ENCODE peak calls at places on chromosomes 13 and 19, in six cellular contexts. G is tibial nerve, Z is NB4, W is Peyer's patch, P is IMR-90, E is A549. N is an unnamed sample.

GRCh38 chr19:40392894-40393517 is 3.0 kb upstream of the HIPK4 start:
- DNase-seq in E (peak), W (no peak), P (no peak), Z (no peak), G (no peak), N (no peak)

GRCh38 chr19:47494729-47495128 is 10.7 kb upstream of the KPTN start:
- DNase-seq in G (no peak), E (no peak), Z (no peak), W (no peak), P (no peak), N (no peak)

GRCh38 chr13:113383089-113383488 is 19.2 kb upstream of the GRTP1 start:
- DNase-seq in Z (no peak), P (no peak), G (no peak), E (no peak), W (no peak), N (no peak)

GRCh38 chr13:27493981-27494380 is 43.6 kb upstream of the MTIF3 start:
- DNase-seq in G (no peak), E (no peak), W (no peak), Z (no peak), P (no peak), N (no peak)

GRCh38 chr19:54674021-54674617 is 11.3 kb downstream of the LILRB4 start:
- DNase-seq in E (peak), P (no peak), Z (peak), W (no peak), G (no peak), N (no peak)

GRCh38 chr13:39462456-39462855 is 140.5 kb downstream of the LHFPL6 start:
- DNase-seq in Z (no peak), E (no peak), W (no peak), G (no peak), P (no peak), N (no peak)

GRCh38 chr13:40158218-40158617 is 502.8 kb downstream of the COG6 start:
- DNase-seq in P (no peak), W (no peak), G (no peak), Z (no peak), E (no peak), N (no peak)

GRCh38 chr13:99971576-99972189 is at the start of gene ZIC5:
- DNase-seq in P (no peak), E (peak), Z (no peak), G (no peak), W (peak), N (no peak)

GRCh38 chr13:98797456-98797855 is 45.0 kb upstream of the SLC15A1 start:
- DNase-seq in W (no peak), G (no peak), Z (no peak), P (no peak), E (no peak), N (no peak)

GRCh38 chr13:100536643-100537180 is 51.9 kb downstream of the GGACT start:
- DNase-seq in P (no peak), Z (no peak), G (no peak), E (no peak), W (peak), N (no peak)

GRCh38 chr13:79519252-79519651 is 38.3 kb downstream of the NDFIP2 start:
- DNase-seq in E (peak), W (no peak), P (peak), Z (peak), G (no peak), N (no peak)

GRCh38 chr19:19554074-19555023 is 16.3 kb downstream of the CILP2 start:
- DNase-seq in P (peak), G (peak), E (no peak), Z (peak), W (peak), N (no peak)

GRCh38 chr13:68696907-68697306 is 1410.7 kb upstream of the ATXN8OS start:
- DNase-seq in W (no peak), E (no peak), Z (no peak), G (no peak), P (no peak), N (no peak)

GRCh38 chr13:83325454-83325853 is 556.8 kb downstream of the SLITRK1 start:
- DNase-seq in W (no peak), Z (no peak), P (peak), G (no peak), E (no peak), N (no peak)

GRCh38 chr19:4064073-4064550 is 2.6 kb downstream of the ZBTB7A start:
- DNase-seq in G (no peak), Z (no peak), W (no peak), P (peak), E (no peak), N (no peak)
- TF ChIP-seq POLR2A in G (peak), Z (no peak), W (no peak), P (peak), E (no peak), N (no peak)

GRCh38 chr19:16889429-16889882 is 657 bp downstream of the F2RL3 start:
- DNase-seq in Z (no peak), W (no peak), G (no peak), P (no peak), E (no peak), N (no peak)

GRCh38 chr19:16886305-16886880 is 2.4 kb upstream of the F2RL3 start:
- DNase-seq in P (peak), W (peak), G (peak), Z (peak), E (peak), N (peak)

GRCh38 chr19:16889883-16890460 is 1.2 kb downstream of the F2RL3 start:
- DNase-seq in W (no peak), G (no peak), Z (no peak), P (no peak), E (no peak), N (no peak)

GRCh38 chr19:16888629-16889371 is at the start of gene F2RL3:
- DNase-seq in Z (peak), P (peak), E (no peak), W (peak), G (no peak), N (peak)

GRCh38 chr19:16887353-16888265 is 1.2 kb upstream of the F2RL3 start:
- DNase-seq in G (no peak), P (no peak), Z (peak), W (no peak), E (no peak), N (no peak)
- H3K4me3 ChIP-seq in G (no peak), P (no peak), Z (no peak), W (no peak), E (no peak), N (no peak)

GRCh38 chr13:111291908-111292307 is 28.5 kb upstream of the TEX29 start:
- DNase-seq in G (no peak), W (no peak), P (no peak), E (no peak), Z (no peak), N (no peak)

GRCh38 chr13:111289251-111289650 is 31.2 kb upstream of the TEX29 start:
- DNase-seq in P (no peak), W (no peak), E (no peak), Z (no peak), G (no peak), N (no peak)

GRCh38 chr13:111287201-111287600 is 33.2 kb upstream of the TEX29 start:
- DNase-seq in W (no peak), E (no peak), Z (no peak), P (no peak), G (no peak), N (no peak)

GRCh38 chr13:111286162-111286561 is 34.3 kb upstream of the TEX29 start:
- DNase-seq in P (no peak), W (no peak), Z (no peak), E (peak), G (no peak), N (no peak)

DNA sequence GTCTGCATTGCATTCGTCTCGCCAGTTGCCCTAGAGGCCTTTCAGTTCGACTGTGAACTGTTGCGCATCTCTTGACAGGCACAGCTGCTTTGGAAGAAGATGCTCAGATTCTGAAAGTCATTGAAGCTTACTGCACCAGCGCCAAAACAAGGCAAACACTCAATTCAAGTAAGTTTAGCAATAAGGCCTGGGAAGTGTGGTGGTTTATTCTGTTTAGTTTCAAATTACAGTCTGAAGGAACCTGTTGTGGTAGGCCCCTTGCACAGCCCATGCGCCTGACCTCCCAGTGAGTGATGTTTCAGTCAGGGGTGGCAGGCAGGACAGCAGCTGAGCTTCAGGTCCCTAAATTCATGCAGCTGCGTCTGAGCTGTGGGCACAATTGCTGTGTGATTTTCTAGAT is 32.2 kb upstream of the TEX29 start:
- DNase-seq in W (no peak), E (no peak), G (no peak), Z (no peak), P (no peak), N (no peak)
- TF ChIP-seq CTCF in W (no peak), E (no peak), G (no peak), Z (no peak), P (no peak), N (no peak)

GRCh38 chr19:9078651-9079050 is 8.2 kb upstream of the OR1M1 start:
- DNase-seq in P (no peak), Z (no peak), G (no peak), E (no peak), W (no peak), N (no peak)
- TF ChIP-seq POLR2A in P (no peak), Z (no peak), G (no peak), E (no peak), W (no peak), N (no peak)

N was measured in lower leg skin.